ENCODE peak calls at places on chromosomes 16 and 17, in four cellular contexts. G is stromal cell of bone marrow, I is SK-MEL-5, C is activated B cell treated with CpG ODN at 0.5 μM for 24 hours. V is an unnamed sample.

GRCh38 chr16:53152321-53152720 is 97.5 kb downstream of the CHD9 start:
- DNase-seq in G (no peak), I (no peak), C (no peak), V (no peak)

GRCh38 chr17:80476877-80477646 is 655 bp upstream of the NPTX1 start:
- DNase-seq in G (no peak), I (no peak), C (peak; percentile 40), V (no peak)

GRCh38 chr16:56871172-56871593 is 6.2 kb downstream of the SLC12A3 start:
- DNase-seq in G (peak; percentile 18), I (no peak), C (peak; percentile 31), V (no peak)

GRCh38 chr17:10799407-10799806 is 4.5 kb downstream of the TMEM238L start:
- DNase-seq in G (no peak), I (no peak), C (no peak), V (no peak)

GRCh38 chr17:63275318-63275967 is 170.7 kb downstream of the CYB561 start:
- DNase-seq in G (peak; percentile 95), I (peak; percentile 99), C (no peak), V (peak; percentile 66)

GRCh38 chr16:3637371-3637923 is 17.0 kb upstream of the DNASE1 start:
- DNase-seq in G (no peak), I (peak; percentile 9), C (no peak), V (no peak)

GRCh38 chr17:81999975-82000802 is 22.5 kb downstream of the CENPX start:
- DNase-seq in G (no peak), I (no peak), C (no peak), V (no peak)

GRCh38 chr16:48892884-48893283 is 282.9 kb upstream of the N4BP1 start:
- DNase-seq in G (no peak), I (peak; percentile 26), C (no peak), V (no peak)

GRCh38 chr16:4051591-4051990 is 64.7 kb downstream of the ADCY9 start:
- DNase-seq in G (no peak), I (no peak), C (no peak), V (peak; percentile 27)